ENCODE peak calls at places on chromosomes 7 and 10, in four cellular contexts. G is cerebellar cortex, A is HuH-7, Q is NCI-H1092 treated with DMSO at 0.1 percent for 48 hours. U is an unnamed sample.
A peak's percentile ranks its signal among the peaks of the same experiment; 100 is the strongest.

GRCh38 chr7:3112499-3113134 is 69.0 kb upstream of the CARD11 start:
- DNase-seq in Q (no peak), A (no peak), G (no peak), U (no peak)

GRCh38 chr7:148700693-148701092 is 2.0 kb downstream of the CUL1 start:
- DNase-seq in Q (no peak), A (no peak), G (no peak), U (peak; percentile 48)

GRCh38 chr7:46565257-46565656 is 644.2 kb upstream of the IGFBP3 start:
- DNase-seq in A (no peak), G (no peak), Q (no peak), U (no peak)

GRCh38 chr7:155122831-155123230 is 52.7 kb downstream of the HTR5A start:
- DNase-seq in Q (no peak), A (no peak), G (peak; percentile 14), U (no peak)

GRCh38 chr7:55351263-55351662 is 13.9 kb upstream of the LANCL2 start:
- DNase-seq in A (no peak), G (no peak), Q (no peak), U (no peak)

GRCh38 chr7:71824356-71824755 is 587.8 kb downstream of the CALN1 start:
- DNase-seq in Q (no peak), A (no peak), G (peak; percentile 34), U (no peak)

GRCh38 chr7:115679976-115680375 is 350.6 kb downstream of the TFEC start:
- DNase-seq in A (peak; percentile 8), G (peak; percentile 17), Q (peak; percentile 52), U (no peak)

GRCh38 chr7:133365892-133366291 is 113.0 kb downstream of the EXOC4 start:
- DNase-seq in Q (no peak), G (peak; percentile 81), A (no peak), U (no peak)

GRCh38 chr10:125502276-125502675 is 180.7 kb downstream of the TEX36 start:
- DNase-seq in Q (no peak), G (no peak), A (no peak), U (no peak)

GRCh38 chr10:129743738-129744133 is 220.3 kb downstream of the EBF3 start:
- DNase-seq in Q (no peak), G (no peak), A (no peak), U (no peak)

GRCh38 chr7:100483101-100483727 is 513 bp upstream of the NYAP1 start:
- DNase-seq in A (peak; percentile 92), G (peak; percentile 55), Q (peak; percentile 66), U (peak; percentile 93)

GRCh38 chr7:81499262-81500116 is 270.4 kb downstream of the HGF start:
- DNase-seq in G (peak; percentile 73), A (peak; percentile 23), Q (peak; percentile 88), U (peak; percentile 61)

GRCh38 chr7:30143748-30144251 is 9.0 kb downstream of the MTURN start:
- DNase-seq in G (no peak), A (no peak), Q (peak; percentile 96), U (no peak)

GRCh38 chr7:53607961-53608360 is 572.5 kb downstream of the POM121L12 start:
- DNase-seq in A (no peak), G (no peak), Q (no peak), U (no peak)

GRCh38 chr10:110870823-110871235 is 899 bp upstream of the PDCD4 start:
- DNase-seq in A (no peak), G (no peak), Q (no peak), U (no peak)

GRCh38 chr10:84293574-84294016 is 34.8 kb upstream of the CCSER2 start:
- DNase-seq in G (peak; percentile 84), A (no peak), Q (no peak), U (no peak)

GRCh38 chr10:565676-566075 is 123.8 kb downstream of the DIP2C start:
- DNase-seq in A (no peak), G (no peak), Q (no peak), U (no peak)

GRCh38 chr7:131151034-131151433 is 176.6 kb upstream of the MKLN1 start:
- DNase-seq in A (no peak), G (no peak), Q (no peak), U (no peak)

GRCh38 chr7:138889566-138889965 is 91.6 kb upstream of the ATP6V0A4 start:
- DNase-seq in A (no peak), Q (peak; percentile 30), G (no peak), U (no peak)

GRCh38 chr10:75613685-75614587 is 182.5 kb downstream of the LRMDA start:
- DNase-seq in G (no peak), Q (no peak), A (no peak), U (no peak)

GRCh38 chr10:71845410-71846406 is 5.3 kb downstream of the PSAP start:
- DNase-seq in Q (no peak), A (no peak), G (peak; percentile 89), U (no peak)

GRCh38 chr7:131745645-131746248 is 189.3 kb upstream of the PODXL start:
- DNase-seq in A (peak; percentile 50), Q (no peak), G (no peak), U (peak; percentile 62)

GRCh38 chr7:24827589-24827988 is 70.3 kb upstream of the GSDME start:
- DNase-seq in G (no peak), Q (no peak), A (no peak), U (no peak)

GRCh38 chr10:5297466-5297865 is 67.3 kb upstream of the UCN3 start:
- DNase-seq in A (no peak), Q (no peak), G (no peak), U (no peak)

GRCh38 chr7:99070361-99070760 is 73.5 kb downstream of the SMURF1 start:
- DNase-seq in A (no peak), Q (no peak), G (no peak), U (no peak)